ENCODE peak calls at places on chromosomes 16 and 17, in ten cellular contexts. U, S, Z, Y, I, H, D, A, C and B are unnamed samples.

GRCh38 chr16:10552998-10553491 is 27.4 kb downstream of the EMP2 start:
- DNase-seq in Y (peak; percentile 30), I (no peak), Z (peak; percentile 86), A (peak; percentile 74), S (no peak), D (no peak), H (no peak), U (no peak), C (peak; percentile 36), B (no peak)

GRCh38 chr17:46264456-46265198 is 30.3 kb upstream of the LRRC37A start:
- DNase-seq in U (no peak), C (no peak), S (no peak), Y (no peak), Z (no peak), I (no peak), A (no peak), H (no peak), D (peak; percentile 92), B (no peak)

GRCh38 chr16:17445421-17445820 is 25.3 kb downstream of the XYLT1 start:
- DNase-seq in S (no peak), Y (no peak), Z (no peak), A (no peak), C (no peak), D (no peak), H (no peak), I (no peak), U (peak; percentile 28), B (no peak)

GRCh38 chr17:74152591-74153455 is 50.7 kb upstream of the RPL38 start:
- DNase-seq in S (no peak), C (no peak), Z (no peak), D (no peak), U (no peak), H (no peak), I (no peak), A (peak; percentile 6), Y (no peak), B (no peak)

GRCh38 chr16:77191259-77191969 is 424 bp downstream of the MON1B start:
- DNase-seq in U (peak; percentile 89), H (peak; percentile 55), C (peak; percentile 33), Z (peak; percentile 93), Y (no peak), D (no peak), S (peak; percentile 75), A (no peak), I (no peak), B (peak; percentile 34)

GRCh38 chr16:16029431-16030011 is 80.1 kb downstream of the ABCC1 start:
- DNase-seq in C (no peak), S (no peak), A (no peak), H (no peak), I (no peak), D (peak; percentile 68), Z (no peak), Y (no peak), U (no peak), B (no peak)

GRCh38 chr16:3776316-3776715 is 59.0 kb upstream of the TRAP1 start:
- DNase-seq in I (no peak), Z (no peak), H (no peak), D (no peak), Y (peak; percentile 81), C (peak; percentile 74), A (no peak), S (no peak), U (no peak), B (no peak)

GRCh38 chr17:44184212-44184810 is 2.5 kb upstream of the TMUB2 start:
- DNase-seq in C (no peak), S (no peak), U (no peak), D (no peak), Z (no peak), Y (no peak), I (no peak), A (no peak), H (no peak), B (no peak)

GRCh38 chr16:3456374-3456773 is 12.9 kb downstream of the NAA60 start:
- DNase-seq in C (peak; percentile 36), H (no peak), Y (peak; percentile 17), I (no peak), S (no peak), D (peak; percentile 8), A (no peak), Z (no peak), U (no peak), B (no peak)

GRCh38 chr16:1458977-1459341 is 14.6 kb upstream of the CCDC154 start:
- DNase-seq in I (no peak), A (no peak), Z (peak; percentile 93), D (no peak), S (no peak), Y (no peak), C (no peak), U (peak; percentile 65), H (no peak), B (no peak)

GRCh38 chr17:7502987-7503386 is 18.8 kb downstream of the POLR2A start:
- DNase-seq in U (no peak), A (no peak), C (no peak), I (no peak), Y (no peak), H (no peak), S (peak; percentile 57), Z (no peak), D (no peak), B (no peak)

GRCh38 chr16:15051387-15051951 is 4.4 kb downstream of the NTAN1 start:
- DNase-seq in D (no peak), I (no peak), Y (no peak), Z (no peak), A (no peak), U (no peak), H (no peak), C (no peak), S (no peak), B (no peak)

GRCh38 chr16:51326131-51326856 is 175.2 kb upstream of the SALL1 start:
- DNase-seq in D (peak; percentile 87), Y (no peak), H (no peak), A (no peak), Z (no peak), C (no peak), U (no peak), I (no peak), S (no peak), B (peak; percentile 36)

GRCh38 chr16:84117482-84117843 is 721 bp upstream of the MBTPS1 start:
- DNase-seq in C (no peak), H (no peak), I (peak; percentile 22), D (peak; percentile 31), Z (no peak), U (no peak), A (no peak), Y (no peak), S (no peak), B (no peak)

GRCh38 chr16:84765606-84766580 is 53.9 kb upstream of the CRISPLD2 start:
- DNase-seq in C (no peak), Y (no peak), A (no peak), U (no peak), D (no peak), I (no peak), S (peak; percentile 56), H (no peak), Z (no peak), B (no peak)

DNA sequence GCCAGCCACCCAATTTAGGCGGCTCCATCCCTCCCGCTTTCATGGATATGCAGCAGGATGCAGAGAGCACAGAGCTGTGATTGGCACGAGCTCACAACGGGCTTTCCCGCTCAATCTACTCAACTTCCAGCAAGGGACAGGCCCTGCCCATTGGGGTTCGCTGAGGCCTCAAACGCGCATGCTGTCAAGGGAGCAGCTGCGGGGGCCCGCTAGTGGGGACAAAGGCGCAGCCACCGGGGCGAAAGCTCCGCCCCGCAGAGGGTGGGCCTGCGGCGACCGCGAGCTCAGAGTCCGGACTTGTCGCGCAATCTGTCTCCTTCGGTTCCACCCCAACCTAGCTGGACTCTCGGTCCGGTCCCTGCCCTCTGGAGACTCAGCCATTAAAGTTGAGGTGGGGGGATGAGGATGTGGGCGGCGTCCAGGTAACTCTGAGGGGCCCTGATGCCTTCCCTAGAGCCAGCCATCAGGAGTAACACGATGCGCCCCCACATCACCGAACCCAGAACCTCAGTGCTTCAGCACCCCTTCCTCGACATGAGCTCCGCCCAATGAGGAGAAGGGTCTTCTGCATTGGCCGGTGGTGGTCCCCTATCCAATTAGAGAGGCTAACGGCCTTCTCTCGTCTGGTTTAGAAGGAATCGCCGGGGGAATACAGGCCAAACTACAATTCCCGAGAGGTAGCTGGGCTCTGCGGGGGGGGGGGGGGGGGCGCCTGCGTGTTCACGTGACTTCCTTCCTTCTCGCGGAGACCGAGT is 489 bp upstream of the NFATC3 start:
- DNase-seq in D (peak; percentile 61), Z (peak; percentile 99), C (peak; percentile 86), S (peak; percentile 95), A (peak; percentile 91), U (peak; percentile 96), H (peak; percentile 82), I (peak; percentile 84), Y (peak; percentile 82), B (peak; percentile 86)
- TF ChIP-seq POLR2A in D (peak; percentile 16), Z (no peak), C (no peak), S (peak; percentile 34), A (no peak), U (peak; percentile 73), H (peak; percentile 44), I (peak; percentile 23), Y (no peak), B (peak; percentile 23)

DNA sequence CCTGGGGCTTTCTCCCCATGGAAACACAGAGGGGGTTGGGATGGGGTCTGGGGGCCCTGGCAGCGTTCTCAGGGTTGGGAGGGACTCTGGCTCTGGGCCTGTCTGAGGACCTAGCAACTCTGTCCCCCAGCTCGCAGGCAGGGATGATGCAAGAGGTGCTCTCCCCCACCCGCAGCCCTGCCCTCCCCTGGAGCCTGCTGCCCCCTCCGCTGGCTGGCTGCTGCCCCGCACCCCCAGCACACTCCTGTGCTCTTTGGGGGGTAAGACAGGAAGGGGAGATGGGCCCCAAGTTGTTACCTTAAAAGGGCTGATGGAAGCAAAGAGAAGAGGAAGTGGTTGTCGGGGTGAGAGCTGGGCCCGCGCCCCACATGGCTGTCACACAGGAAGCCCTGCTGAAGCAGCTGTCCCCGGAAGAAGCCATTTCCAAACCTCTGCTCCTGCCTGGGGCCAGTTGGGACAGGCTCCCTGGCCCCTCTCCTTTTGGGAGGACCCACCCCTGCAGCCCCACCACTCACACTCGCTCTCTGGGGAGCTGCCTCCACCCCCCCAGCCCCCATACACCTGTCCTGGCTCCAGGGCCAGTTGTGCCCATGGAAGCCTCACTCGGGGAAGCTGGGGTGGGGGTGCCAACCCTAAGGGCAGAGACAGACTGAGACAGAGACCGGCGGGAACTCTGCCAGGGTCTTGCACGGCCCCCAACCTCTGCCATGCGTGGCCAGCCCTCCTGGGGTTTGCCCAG is 2.5 kb downstream of the CORO1A start:
- DNase-seq in A (peak; percentile 66), U (peak; percentile 87), D (no peak), C (peak; percentile 69), S (peak; percentile 74), H (peak; percentile 27), Y (peak; percentile 63), Z (peak; percentile 96), I (no peak), B (peak; percentile 23)
- H3K27ac ChIP-seq in A (no peak overlapping the region), U (peak overlapping the region; percentile 76), D (no peak overlapping the region), C (no peak overlapping the region), S (peak overlapping the region; percentile 42), H (no peak overlapping the region), Y (peak overlapping the region; percentile 85), Z (peak overlapping the region; percentile 96), I (peak overlapping the region; percentile 25), B (no peak overlapping the region)

GRCh38 chr17:49414622-49415350 is at the start of gene PHB1:
- DNase-seq in U (no peak), C (peak; percentile 99), I (peak; percentile 95), H (peak; percentile 93), D (peak; percentile 97), S (peak; percentile 98), Y (peak; percentile 97), A (peak; percentile 96), Z (peak; percentile 97), B (peak; percentile 96)
- TF ChIP-seq POLR2A in U (no peak), C (no peak), I (no peak), H (no peak), D (no peak), S (no peak), Y (no peak), A (no peak), Z (no peak), B (peak; percentile 21)

GRCh38 chr17:54948380-54948779 is 20.1 kb downstream of the COX11 start:
- DNase-seq in Y (no peak), Z (no peak), D (peak; percentile 98), S (no peak), I (no peak), A (no peak), C (no peak), U (no peak), H (no peak), B (no peak)
- H3K27ac ChIP-seq in Y (no peak overlapping the region), Z (no peak overlapping the region), D (no peak overlapping the region), S (no peak overlapping the region), I (no peak overlapping the region), A (no peak overlapping the region), C (no peak overlapping the region), U (no peak overlapping the region), H (no peak overlapping the region), B (no peak overlapping the region)